ENCODE peak calls at places on chromosomes 2 and 18, in six cellular contexts. I is neuronal stem cell, O is IMR-90, Y is H9, M is mesenchymal stem cell, V is H1. X is an unnamed sample.

GRCh38 chr2:239727776-239728600 is 297.2 kb downstream of the NDUFA10 start:
- DNase-seq in I (no peak), O (no peak), Y (no peak), M (no peak), V (no peak), X (no peak)

GRCh38 chr2:50556934-50557575 is 474.9 kb downstream of the NRXN1 start:
- DNase-seq in I (no peak), O (peak), Y (no peak), M (peak), V (no peak), X (peak)

GRCh38 chr2:79122676-79123075 is 2.4 kb downstream of the REG1A start:
- DNase-seq in I (no peak), O (no peak), Y (no peak), M (no peak), V (no peak), X (no peak)

GRCh38 chr2:2734308-2734707 is 403.2 kb upstream of the MYT1L start:
- DNase-seq in I (no peak), O (no peak), Y (no peak), M (no peak), V (no peak), X (no peak)

GRCh38 chr2:98308532-98308931 is 37.7 kb upstream of the CNGA3 start:
- DNase-seq in I (no peak), O (no peak), Y (no peak), M (no peak), V (no peak), X (peak)

GRCh38 chr2:45353879-45354278 is 257.2 kb downstream of the SRBD1 start:
- DNase-seq in I (no peak), O (peak), Y (no peak), M (peak), V (no peak), X (no peak)

GRCh38 chr2:143392358-143392757 is 263.1 kb downstream of the ARHGAP15 start:
- DNase-seq in I (no peak), O (no peak), Y (no peak), M (no peak), V (no peak), X (no peak)

GRCh38 chr18:8140841-8141501 is 468.3 kb upstream of the RAB12 start:
- DNase-seq in I (no peak), O (peak), Y (no peak), M (peak), V (no peak), X (peak)

GRCh38 chr2:44769349-44770005 is 172.0 kb upstream of the SIX3 start:
- DNase-seq in I (no peak), O (no peak), Y (no peak), M (no peak), V (no peak), X (no peak)

GRCh38 chr2:85796549-85797262 is 42.9 kb downstream of the ATOH8 start:
- DNase-seq in I (peak), O (no peak), Y (no peak), M (peak), V (no peak), X (no peak)

GRCh38 chr2:20596973-20597867 is 53.7 kb downstream of the HS1BP3 start:
- DNase-seq in I (no peak), O (no peak), Y (no peak), M (peak), V (no peak), X (no peak)

GRCh38 chr2:166494140-166494544 is at the start of gene SCN7A:
- DNase-seq in I (peak), O (peak), Y (peak), M (peak), V (peak), X (no peak)

GRCh38 chr2:201129044-201129505 is 13.1 kb downstream of the CFLAR start:
- DNase-seq in I (no peak), O (peak), Y (no peak), M (peak), V (no peak), X (peak)

GRCh38 chr2:201130524-201131186 is 14.7 kb downstream of the CFLAR start:
- DNase-seq in I (no peak), O (peak), Y (no peak), M (peak), V (no peak), X (peak)

GRCh38 chr2:201127570-201127969 is 11.6 kb downstream of the CFLAR start:
- DNase-seq in I (no peak), O (peak), Y (no peak), M (no peak), V (no peak), X (no peak)

GRCh38 chr2:201126308-201127127 is 10.6 kb downstream of the CFLAR start:
- DNase-seq in I (no peak), O (peak), Y (no peak), M (peak), V (no peak), X (peak)

GRCh38 chr2:201127128-201127521 is 11.2 kb downstream of the CFLAR start:
- DNase-seq in I (no peak), O (no peak), Y (no peak), M (no peak), V (no peak), X (no peak)
- H2AK5ac ChIP-seq in I (no peak), O (peak), Y (no peak), M (peak), V (no peak), X (no peak)

GRCh38 chr2:63681896-63682295 is 93.1 kb downstream of the MDH1 start:
- DNase-seq in I (no peak), O (no peak), Y (no peak), M (no peak), V (no peak), X (no peak)
- H2BK5ac ChIP-seq in I (no peak), O (no peak), Y (no peak), M (no peak), V (no peak), X (no peak)

GRCh38 chr2:42949125-42949524 is 156.7 kb upstream of the HAAO start:
- DNase-seq in I (no peak), O (no peak), Y (no peak), M (no peak), V (no peak), X (no peak)
- H3K14ac ChIP-seq in I (no peak), O (no peak), Y (no peak), M (no peak), V (no peak), X (peak)

GRCh38 chr2:117851969-117852368 is 37.5 kb downstream of the DDX18 start:
- DNase-seq in I (no peak), O (no peak), Y (no peak), M (no peak), V (no peak), X (no peak)
- H2AK5ac ChIP-seq in I (no peak), O (no peak), Y (no peak), M (no peak), V (no peak), X (no peak)

GRCh38 chr18:10927290-10927979 is 221.9 kb downstream of the PIEZO2 start:
- DNase-seq in I (no peak), O (peak), Y (no peak), M (peak), V (no peak), X (peak)

GRCh38 chr18:10926565-10927194 is 222.7 kb downstream of the PIEZO2 start:
- DNase-seq in I (no peak), O (peak), Y (no peak), M (peak), V (no peak), X (no peak)

GRCh38 chr18:10930078-10930477 is 219.3 kb downstream of the PIEZO2 start:
- DNase-seq in I (no peak), O (no peak), Y (no peak), M (no peak), V (no peak), X (no peak)

GRCh38 chr18:10928971-10929373 is 220.4 kb downstream of the PIEZO2 start:
- DNase-seq in I (no peak), O (peak), Y (no peak), M (peak), V (no peak), X (no peak)

DNA sequence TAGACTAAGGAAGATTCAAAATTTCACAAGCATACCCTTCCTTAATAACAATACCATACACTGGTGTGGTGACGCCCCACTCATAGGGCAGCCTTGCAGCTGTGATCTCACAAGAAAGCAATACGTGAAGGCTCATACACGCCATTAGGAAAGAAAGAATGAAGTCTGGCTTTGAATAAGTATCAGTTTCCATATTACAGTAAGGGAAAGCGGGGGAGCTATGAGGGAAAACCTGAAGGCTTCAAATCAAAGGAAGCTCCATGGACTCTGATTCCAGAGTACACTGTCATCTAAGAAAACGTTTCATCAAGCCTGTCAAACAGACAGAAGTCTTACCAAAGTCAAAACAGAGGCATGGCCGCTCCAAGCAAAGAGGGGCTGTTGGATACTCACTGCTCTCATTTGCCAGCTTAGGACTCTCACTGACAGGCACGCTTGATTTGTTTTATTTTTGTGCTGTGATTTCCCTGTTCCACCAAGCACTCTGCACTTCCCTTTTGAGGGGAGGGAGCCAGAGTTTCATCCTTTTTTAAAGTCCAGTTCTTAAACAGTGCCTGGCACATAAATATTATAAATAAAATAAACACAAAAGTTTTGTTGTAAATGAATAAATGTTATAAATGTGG is 221.3 kb downstream of the PIEZO2 start:
- DNase-seq in I (no peak), O (peak), Y (no peak), M (peak), V (no peak), X (no peak)
- H2BK5ac ChIP-seq in I (no peak), O (peak), Y (no peak), M (peak), V (no peak), X (no peak)

GRCh38 chr2:66212749-66213148 is 222.2 kb upstream of the MEIS1 start:
- DNase-seq in I (no peak), O (no peak), Y (no peak), M (no peak), V (no peak), X (peak)

DNA sequence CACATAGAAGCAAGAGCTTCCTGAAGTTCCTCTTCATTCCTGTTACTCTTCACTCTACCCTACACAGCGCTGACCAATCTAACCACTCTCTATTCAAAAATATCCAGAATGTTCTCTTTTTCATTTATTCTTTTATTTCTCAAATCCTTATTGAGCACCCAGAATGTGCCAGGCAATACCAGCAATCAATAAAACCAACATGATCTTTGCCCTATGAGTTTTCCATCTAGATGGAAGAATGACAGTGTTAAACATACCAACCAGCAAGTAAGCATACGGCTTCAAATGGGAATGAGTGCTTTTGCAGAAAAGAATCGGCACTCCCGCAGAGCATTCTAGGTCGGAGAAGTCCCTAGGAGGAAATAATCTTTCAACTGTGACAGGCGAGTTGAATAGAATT is 217.9 kb upstream of the MEIS1 start:
- DNase-seq in I (no peak), O (no peak), Y (no peak), M (no peak), V (no peak), X (no peak)
- H3K14ac ChIP-seq in I (no peak), O (no peak), Y (no peak), M (no peak), V (no peak), X (no peak)

DNA sequence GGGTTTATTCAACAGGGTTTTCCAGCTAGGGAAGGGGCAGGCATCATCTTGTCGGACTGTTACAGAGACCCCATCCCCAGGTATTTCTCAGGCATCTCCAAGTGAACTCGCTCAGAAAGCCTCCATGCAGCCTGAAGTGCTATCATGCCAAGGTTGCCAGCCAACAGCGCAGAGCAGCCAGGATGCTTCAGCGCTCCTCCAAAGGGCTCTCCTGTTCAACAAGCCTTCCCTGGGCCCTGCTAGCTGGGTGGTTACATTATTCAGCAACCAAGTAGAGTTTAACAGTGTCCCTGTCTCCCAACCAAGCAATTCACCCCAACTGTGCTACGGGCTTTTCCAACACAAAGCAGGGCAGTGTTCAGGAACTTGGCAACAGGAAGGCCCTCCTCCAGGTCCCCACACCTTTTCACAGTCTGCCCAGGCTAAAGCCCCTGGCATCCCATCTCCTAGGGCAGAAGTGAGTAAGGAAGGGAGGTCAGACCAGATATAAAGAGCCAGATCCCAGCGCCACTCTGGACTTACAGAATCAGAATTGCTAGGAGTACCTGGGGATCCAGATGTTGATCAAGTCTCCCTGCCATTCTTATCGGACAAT is 52.9 kb downstream of the ZBTB7C start:
- DNase-seq in I (no peak), O (no peak), Y (peak), M (no peak), V (no peak), X (no peak)
- H2AK5ac ChIP-seq in I (no peak), O (no peak), Y (no peak), M (no peak), V (no peak), X (no peak)

GRCh38 chr2:181973379-181973778 is 12.3 kb upstream of the PPP1R1C start:
- DNase-seq in I (no peak), O (no peak), Y (no peak), M (no peak), V (no peak), X (no peak)

GRCh38 chr2:181971032-181971431 is 14.6 kb upstream of the PPP1R1C start:
- DNase-seq in I (no peak), O (no peak), Y (no peak), M (no peak), V (no peak), X (no peak)

GRCh38 chr2:181970160-181970794 is 15.4 kb upstream of the PPP1R1C start:
- DNase-seq in I (no peak), O (no peak), Y (no peak), M (no peak), V (no peak), X (no peak)

GRCh38 chr2:181977661-181978350 is 7.8 kb upstream of the PPP1R1C start:
- DNase-seq in I (no peak), O (peak), Y (no peak), M (peak), V (no peak), X (peak)

DNA sequence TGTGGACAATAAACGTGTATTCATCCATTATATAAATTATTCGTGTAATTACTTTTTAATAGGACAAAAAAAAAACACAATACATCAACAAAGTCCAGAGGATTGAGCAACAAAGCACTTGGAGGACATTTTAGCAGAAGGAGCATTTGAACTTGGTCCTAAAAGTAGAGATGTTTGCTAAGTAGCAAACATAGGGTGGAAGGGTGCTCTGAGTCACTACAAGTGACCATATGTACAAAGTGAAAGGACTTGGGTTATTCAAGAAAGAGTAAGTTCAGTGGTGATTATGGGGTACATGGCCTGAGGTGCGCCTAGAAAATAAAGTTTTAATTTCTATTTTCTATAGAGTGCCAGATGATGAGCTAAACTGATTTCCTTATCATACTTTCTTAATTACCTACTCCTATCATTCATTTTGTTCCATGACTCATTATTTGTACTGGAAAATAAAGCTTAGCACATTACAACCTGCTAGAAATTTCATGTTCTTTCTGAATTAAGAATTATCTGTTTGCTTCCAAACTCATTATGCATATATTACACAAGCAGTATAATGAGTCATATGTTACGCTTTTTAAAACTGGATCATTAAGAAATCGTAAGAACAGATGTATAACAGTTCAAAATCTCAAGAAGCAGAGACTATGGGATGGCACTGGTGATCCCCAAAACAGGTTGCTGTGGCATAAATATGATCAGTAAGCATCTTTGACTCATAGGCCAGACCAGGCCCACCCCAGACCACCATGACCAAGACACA is 13.0 kb upstream of the PPP1R1C start:
- DNase-seq in I (no peak), O (peak), Y (no peak), M (no peak), V (no peak), X (no peak)
- H2BK5ac ChIP-seq in I (no peak), O (no peak), Y (no peak), M (no peak), V (no peak), X (no peak)